ENCODE peak calls at places on chromosomes 12 and 14, in ten cellular contexts. R, J, O, W, A, C, P, L, K and M are unnamed samples.

GRCh38 chr14:60931206-60931605 is 49.7 kb downstream of the TRMT5 start:
- DNase-seq in C (no peak), K (no peak), W (no peak), R (no peak), A (no peak), L (no peak), O (no peak), J (no peak), P (no peak), M (peak; percentile 20)

GRCh38 chr14:83251402-83251801 is 1717.7 kb upstream of the SEL1L start:
- DNase-seq in R (no peak), J (no peak), P (no peak), K (no peak), W (no peak), C (no peak), A (no peak), L (no peak), O (no peak), M (no peak)

GRCh38 chr14:92323031-92323915 is at the start of gene SLC24A4:
- DNase-seq in C (no peak), O (no peak), R (no peak), P (no peak), L (no peak), W (no peak), J (peak; percentile 30), K (no peak), A (no peak), M (no peak)

GRCh38 chr12:90399317-90399716 is 555.7 kb downstream of the CCER1 start:
- DNase-seq in L (no peak), J (no peak), K (no peak), C (no peak), O (no peak), W (no peak), R (no peak), A (peak; percentile 4), P (no peak), M (no peak)

GRCh38 chr14:32075636-32076277 is 1.3 kb upstream of the ARHGAP5 start:
- DNase-seq in L (peak; percentile 84), K (no peak), R (no peak), C (peak; percentile 56), A (peak; percentile 25), P (no peak), O (no peak), W (no peak), J (peak; percentile 22), M (no peak)

GRCh38 chr14:67941456-67942018 is 122.0 kb downstream of the RAD51B start:
- DNase-seq in K (no peak), R (no peak), J (no peak), A (peak; percentile 62), W (no peak), O (no peak), P (no peak), C (peak; percentile 8), L (no peak), M (peak; percentile 31)

GRCh38 chr14:63045234-63045611 is at the start of gene KCNH5:
- DNase-seq in J (no peak), W (no peak), O (no peak), P (no peak), R (no peak), K (peak; percentile 59), C (no peak), A (peak; percentile 39), L (no peak), M (peak; percentile 46)

GRCh38 chr12:115378296-115378695 is 694.3 kb upstream of the TBX3 start:
- DNase-seq in A (peak; percentile 11), O (no peak), P (no peak), J (no peak), C (no peak), W (no peak), K (no peak), R (no peak), L (no peak), M (no peak)

GRCh38 chr14:76597387-76597786 is 163.9 kb upstream of the VASH1 start:
- DNase-seq in A (no peak), L (no peak), P (no peak), O (no peak), W (no peak), K (no peak), J (no peak), C (no peak), R (no peak), M (no peak)

GRCh38 chr14:39268393-39268792 is 34.7 kb downstream of the MIA2 start:
- DNase-seq in A (peak; percentile 20), C (no peak), O (no peak), W (no peak), K (peak; percentile 18), L (no peak), J (peak; percentile 24), R (no peak), P (no peak), M (peak; percentile 29)

GRCh38 chr14:104438166-104438887 is 141.2 kb upstream of the C14orf180 start:
- DNase-seq in K (no peak), O (no peak), P (no peak), R (no peak), C (no peak), J (no peak), L (no peak), A (no peak), W (no peak), M (no peak)

GRCh38 chr12:84502907-84503787 is 409.5 kb downstream of the SLC6A15 start:
- DNase-seq in R (no peak), O (no peak), W (peak; percentile 30), P (no peak), A (peak; percentile 70), J (peak; percentile 56), C (peak; percentile 33), L (no peak), K (peak; percentile 60), M (peak; percentile 70)

GRCh38 chr12:98469108-98469507 is 46.3 kb upstream of the TMPO start:
- DNase-seq in C (no peak), K (no peak), P (no peak), R (no peak), A (no peak), L (no peak), J (peak; percentile 26), W (no peak), O (no peak), M (no peak)

GRCh38 chr12:98465950-98466349 is 49.4 kb upstream of the TMPO start:
- DNase-seq in A (no peak), R (no peak), W (no peak), L (no peak), J (no peak), O (no peak), C (no peak), K (no peak), P (no peak), M (no peak)

GRCh38 chr12:98466970-98467369 is 48.4 kb upstream of the TMPO start:
- DNase-seq in R (no peak), K (no peak), P (no peak), J (no peak), A (no peak), O (no peak), L (no peak), W (no peak), C (no peak), M (no peak)

GRCh38 chr12:98464155-98464554 is 51.2 kb upstream of the TMPO start:
- DNase-seq in O (no peak), A (peak; percentile 89), L (no peak), R (no peak), C (no peak), P (no peak), W (no peak), J (no peak), K (no peak), M (no peak)

GRCh38 chr12:98465505-98465904 is 49.9 kb upstream of the TMPO start:
- DNase-seq in P (no peak), O (no peak), A (no peak), K (no peak), R (no peak), L (no peak), W (no peak), J (no peak), C (no peak), M (no peak)
- H3K4me3 ChIP-seq in P (no peak overlapping the region), O (no peak overlapping the region), A (no peak overlapping the region), K (no peak overlapping the region), R (no peak overlapping the region), L (no peak overlapping the region), W (no peak overlapping the region), J (no peak overlapping the region), C (no peak overlapping the region), M (no peak overlapping the region)

GRCh38 chr12:6788972-6789905 is at the start of gene CD4:
- DNase-seq in L (peak; percentile 92), P (peak; percentile 86), W (no peak), J (no peak), K (no peak), A (no peak), C (peak; percentile 59), R (no peak), O (no peak), M (no peak)
- H3K4me3 ChIP-seq in L (peak within 1 kb of the TSS; percentile 65), P (peak within 1 kb of the TSS; percentile 41), W (peak within 1 kb of the TSS; percentile 14), J (no peak within 1 kb of the TSS), K (no peak within 1 kb of the TSS), A (no peak within 1 kb of the TSS), C (peak within 1 kb of the TSS; percentile 56), R (peak within 1 kb of the TSS; percentile 86), O (no peak within 1 kb of the TSS), M (no peak within 1 kb of the TSS)

DNA sequence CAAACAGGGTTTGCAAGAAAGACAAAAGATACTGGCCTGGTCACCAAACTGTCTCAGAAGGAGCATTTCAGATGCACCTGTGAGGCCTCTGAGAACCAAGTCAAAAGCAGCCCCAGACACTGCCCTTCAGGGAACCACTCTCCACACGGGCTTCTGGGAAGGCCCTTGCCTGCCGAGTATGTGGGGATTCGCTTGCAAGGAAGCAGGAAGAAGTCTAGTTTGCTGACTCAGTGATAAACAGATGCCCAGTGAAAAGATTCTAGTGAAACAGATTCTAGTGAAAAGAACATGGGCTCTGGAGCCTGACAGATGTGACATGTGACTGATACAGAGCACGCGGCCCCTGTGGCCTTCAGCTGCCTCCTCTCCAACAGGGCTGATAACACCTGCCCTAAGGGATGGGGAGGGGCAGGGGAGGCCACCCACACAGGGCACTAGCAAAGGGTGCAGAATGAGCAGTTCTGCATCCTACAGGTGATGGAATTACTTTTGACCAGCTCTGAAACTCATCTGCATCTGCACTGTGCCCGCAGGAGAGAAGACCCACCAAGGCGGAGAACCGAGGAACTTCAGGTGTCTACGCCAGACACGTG is 19.1 kb downstream of the AMN start:
- DNase-seq in R (no peak), L (peak; percentile 33), O (no peak), J (no peak), C (no peak), K (no peak), P (peak; percentile 61), A (no peak), W (no peak), M (no peak)
- H3K4me3 ChIP-seq in R (no peak overlapping the region), L (no peak overlapping the region), O (no peak overlapping the region), J (no peak overlapping the region), C (no peak overlapping the region), K (no peak overlapping the region), P (no peak overlapping the region), A (no peak overlapping the region), W (no peak overlapping the region), M (no peak overlapping the region)

DNA sequence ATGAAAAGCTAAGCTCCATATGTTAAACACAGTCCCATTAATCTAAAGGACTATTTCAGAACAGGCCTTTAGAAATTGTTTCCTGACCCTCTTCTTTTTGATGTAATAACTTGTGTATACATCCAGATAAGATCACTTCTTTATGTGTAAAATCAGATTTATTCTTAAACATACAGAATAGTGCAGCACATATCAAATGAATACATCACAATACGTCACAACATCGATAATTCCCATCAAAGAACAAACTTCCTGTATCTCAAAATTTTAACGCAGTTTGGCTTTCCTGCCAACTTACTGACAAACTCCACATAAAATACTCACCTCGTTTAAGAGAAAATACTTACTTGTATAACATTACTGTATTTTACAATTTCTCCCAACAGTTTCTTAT is 108.7 kb downstream of the ITPR2 start:
- DNase-seq in P (no peak), L (no peak), W (no peak), R (no peak), J (no peak), K (no peak), O (no peak), A (no peak), C (no peak), M (no peak)
- H3K4me3 ChIP-seq in P (no peak overlapping the region), L (no peak overlapping the region), W (no peak overlapping the region), R (no peak overlapping the region), J (no peak overlapping the region), K (no peak overlapping the region), O (peak overlapping the region; percentile 60), A (no peak overlapping the region), C (no peak overlapping the region), M (no peak overlapping the region)